ENCODE peak calls at places on chromosomes 7 and 10, in eight cellular contexts. D is fibroblast of the aortic adventitia, V is GM10248, N is retinal pigment epithelial cell, T is chondrocyte, M is astrocyte of the spinal cord, K is H1, U is OCI-LY7. I is an unnamed sample.

GRCh38 chr10:27981744-27982143 is 17.1 kb downstream of the ODAD2 start:
- DNase-seq in D (no peak), V (no peak), N (no peak), T (no peak), M (no peak), K (no peak), U (no peak), I (no peak)

GRCh38 chr10:93211989-93212388 is 138.3 kb downstream of the CYP26A1 start:
- DNase-seq in D (no peak), V (no peak), N (peak), T (no peak), M (no peak), K (no peak), U (no peak), I (no peak)

GRCh38 chr7:36215017-36215621 is 62.1 kb downstream of the EEPD1 start:
- DNase-seq in D (no peak), V (no peak), N (no peak), T (no peak), M (peak), K (no peak), U (no peak), I (no peak)

GRCh38 chr7:137130751-137131158 is 212.8 kb downstream of the PTN start:
- DNase-seq in D (peak), V (no peak), N (no peak), T (no peak), M (peak), K (no peak), U (no peak), I (no peak)

GRCh38 chr10:128534686-128535085 is 408.5 kb upstream of the MKI67 start:
- DNase-seq in D (no peak), V (no peak), N (no peak), T (no peak), M (no peak), K (no peak), U (no peak), I (no peak)

GRCh38 chr10:78542536-78542935 is 508.9 kb downstream of the RPS24 start:
- DNase-seq in D (no peak), V (no peak), N (no peak), T (no peak), M (no peak), K (no peak), U (no peak), I (no peak)

GRCh38 chr10:93915603-93916002 is 21.8 kb downstream of the SLC35G1 start:
- DNase-seq in D (no peak), V (no peak), N (no peak), T (no peak), M (no peak), K (no peak), U (no peak), I (no peak)

GRCh38 chr10:75295901-75296441 is 60.2 kb upstream of the COMTD1 start:
- DNase-seq in D (no peak), V (no peak), N (no peak), T (no peak), M (no peak), K (no peak), U (no peak), I (no peak)

GRCh38 chr7:45901566-45901965 is 13.3 kb downstream of the IGFBP1 start:
- DNase-seq in D (no peak), V (no peak), N (no peak), T (no peak), M (no peak), K (no peak), U (no peak), I (no peak)

GRCh38 chr10:86139066-86139657 is 227.4 kb downstream of the GRID1 start:
- DNase-seq in D (no peak), V (peak), N (no peak), T (peak), M (no peak), K (peak), U (peak), I (peak)

GRCh38 chr7:45217358-45217757 is 59.8 kb downstream of the RAMP3 start:
- DNase-seq in D (no peak), V (no peak), N (no peak), T (no peak), M (no peak), K (no peak), U (no peak), I (no peak)

GRCh38 chr10:70736470-70736982 is 48.7 kb downstream of the TBATA start:
- DNase-seq in D (no peak), V (no peak), N (no peak), T (no peak), M (no peak), K (no peak), U (no peak), I (no peak)

GRCh38 chr10:27611209-27611608 is 107.1 kb downstream of the RAB18 start:
- DNase-seq in D (no peak), V (no peak), N (peak), T (no peak), M (no peak), K (no peak), U (no peak), I (no peak)

GRCh38 chr7:36048902-36049240 is 104.2 kb upstream of the EEPD1 start:
- DNase-seq in D (no peak), V (no peak), N (no peak), T (no peak), M (no peak), K (no peak), U (no peak), I (no peak)

GRCh38 chr10:27819781-27820531 is 74.3 kb upstream of the MKX start:
- DNase-seq in D (peak), V (no peak), N (peak), T (no peak), M (peak), K (no peak), U (no peak), I (no peak)

GRCh38 chr10:12635127-12635541 is 285.8 kb downstream of the CAMK1D start:
- DNase-seq in D (no peak), V (no peak), N (no peak), T (no peak), M (peak), K (no peak), U (no peak), I (no peak)

GRCh38 chr7:2185715-2186114 is 47.0 kb downstream of the MAD1L1 start:
- DNase-seq in D (no peak), V (no peak), N (no peak), T (no peak), M (no peak), K (no peak), U (no peak), I (no peak)

DNA sequence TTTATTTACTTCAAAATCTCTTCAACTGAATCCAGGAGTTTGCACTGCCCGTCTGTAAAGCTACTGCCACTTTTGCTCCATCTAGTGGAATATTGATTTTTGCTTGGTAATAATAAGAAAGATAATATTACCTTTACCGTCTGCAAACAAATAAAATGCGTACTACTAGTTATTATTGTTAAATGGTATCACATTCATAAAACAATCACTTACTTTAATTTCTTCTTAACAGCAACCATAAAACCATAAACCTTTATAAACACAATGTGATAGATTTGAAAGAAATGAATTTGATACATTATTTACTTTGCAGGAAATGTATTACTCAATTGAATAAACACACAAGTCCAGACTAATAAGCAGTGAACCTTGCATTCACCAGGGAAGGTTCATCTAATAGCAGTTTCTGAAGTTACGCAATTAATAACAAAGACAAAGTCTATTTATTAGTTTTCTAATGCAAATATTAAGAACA is 6.4 kb downstream of the AGMO start:
- DNase-seq in D (peak), V (no peak), N (no peak), T (no peak), M (peak), K (no peak), U (no peak), I (no peak)
- TF ChIP-seq CTCF in D (peak), V (no peak), N (peak), T (peak), M (peak), K (no peak), U (no peak), I (no peak)

GRCh38 chr10:123236122-123236521 is 81.9 kb downstream of the BUB3 start:
- DNase-seq in D (peak), V (no peak), N (no peak), T (no peak), M (no peak), K (no peak), U (no peak), I (no peak)
- TF ChIP-seq CTCF in D (peak), V (no peak), N (peak), T (no peak), M (no peak), K (peak), U (peak), I (no peak)

GRCh38 chr7:78588393-78588792 is 789.8 kb downstream of the PHTF2 start:
- DNase-seq in D (no peak), V (no peak), N (no peak), T (no peak), M (no peak), K (no peak), U (no peak), I (no peak)

GRCh38 chr7:78585958-78586357 is 787.4 kb downstream of the PHTF2 start:
- DNase-seq in D (no peak), V (no peak), N (no peak), T (no peak), M (no peak), K (no peak), U (no peak), I (no peak)

DNA sequence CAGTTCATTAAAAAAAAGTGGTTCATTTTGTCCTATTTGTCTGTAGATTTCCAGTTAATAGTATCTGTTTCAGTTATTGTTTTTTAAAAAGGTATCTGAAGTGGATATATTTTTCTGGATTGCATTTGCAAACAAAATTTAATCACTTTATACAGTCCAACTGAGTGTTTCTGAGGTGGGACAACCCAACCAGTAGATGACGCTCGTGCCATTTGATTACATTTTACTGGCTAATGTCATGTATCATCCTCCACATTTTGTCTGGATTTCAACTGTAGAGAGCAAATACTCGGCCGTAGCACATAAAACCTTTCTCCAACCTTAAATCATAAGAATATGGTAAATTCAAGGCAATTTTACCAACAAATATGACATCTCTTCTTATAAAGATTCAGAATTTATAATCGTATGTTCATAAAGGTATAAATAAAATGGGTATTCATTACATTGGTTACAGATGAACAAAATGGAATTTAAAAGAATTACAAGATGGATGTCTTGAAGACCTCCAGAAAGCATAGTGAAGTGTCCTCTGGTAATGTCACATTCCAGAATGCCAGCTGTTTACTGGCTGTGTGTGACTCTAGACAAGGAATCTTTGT is 789.0 kb downstream of the PHTF2 start:
- DNase-seq in D (peak), V (no peak), N (no peak), T (no peak), M (no peak), K (no peak), U (peak), I (no peak)
- TF ChIP-seq CTCF in D (peak), V (peak), N (no peak), T (peak), M (peak), K (peak), U (peak), I (no peak)

GRCh38 chr10:29461042-29461441 is 172.2 kb downstream of the LYZL1 start:
- DNase-seq in D (no peak), V (no peak), N (no peak), T (no peak), M (no peak), K (no peak), U (no peak), I (no peak)

GRCh38 chr10:29470843-29471482 is 163.8 kb downstream of the SVIL start:
- DNase-seq in D (no peak), V (no peak), N (no peak), T (no peak), M (no peak), K (no peak), U (no peak), I (no peak)

GRCh38 chr10:29469481-29470354 is 165.1 kb downstream of the SVIL start:
- DNase-seq in D (no peak), V (no peak), N (no peak), T (no peak), M (no peak), K (no peak), U (no peak), I (no peak)

GRCh38 chr10:29470355-29470705 is 164.4 kb downstream of the SVIL start:
- DNase-seq in D (no peak), V (no peak), N (no peak), T (no peak), M (no peak), K (peak), U (peak), I (peak)

GRCh38 chr10:29465384-29465783 is 169.4 kb downstream of the SVIL start:
- DNase-seq in D (no peak), V (no peak), N (no peak), T (no peak), M (no peak), K (no peak), U (no peak), I (no peak)
- TF ChIP-seq CTCF in D (peak), V (no peak), N (peak), T (peak), M (peak), K (peak), U (peak), I (no peak)

GRCh38 chr10:114403545-114404161 is 649 bp downstream of the AFAP1L2 start:
- DNase-seq in D (no peak), V (peak), N (no peak), T (no peak), M (no peak), K (peak), U (no peak), I (peak)
- TF ChIP-seq CTCF in D (no peak), V (peak), N (peak), T (peak), M (peak), K (peak), U (no peak), I (no peak)

GRCh38 chr7:77798394-77799077 is at the start of the genes PHTF2 and TMEM60:
- DNase-seq in D (peak), V (peak), N (peak), T (peak), M (peak), K (peak), U (peak), I (peak)
- TF ChIP-seq CTCF in D (peak), V (peak), N (peak), T (peak), M (peak), K (peak), U (peak), I (peak)

GRCh38 chr7:139589474-139589873 is 66.0 kb downstream of the CLEC2L start:
- DNase-seq in D (no peak), V (no peak), N (no peak), T (no peak), M (no peak), K (no peak), U (no peak), I (no peak)
- TF ChIP-seq CTCF in D (no peak), V (no peak), N (no peak), T (no peak), M (no peak), K (no peak), U (no peak), I (no peak)

DNA sequence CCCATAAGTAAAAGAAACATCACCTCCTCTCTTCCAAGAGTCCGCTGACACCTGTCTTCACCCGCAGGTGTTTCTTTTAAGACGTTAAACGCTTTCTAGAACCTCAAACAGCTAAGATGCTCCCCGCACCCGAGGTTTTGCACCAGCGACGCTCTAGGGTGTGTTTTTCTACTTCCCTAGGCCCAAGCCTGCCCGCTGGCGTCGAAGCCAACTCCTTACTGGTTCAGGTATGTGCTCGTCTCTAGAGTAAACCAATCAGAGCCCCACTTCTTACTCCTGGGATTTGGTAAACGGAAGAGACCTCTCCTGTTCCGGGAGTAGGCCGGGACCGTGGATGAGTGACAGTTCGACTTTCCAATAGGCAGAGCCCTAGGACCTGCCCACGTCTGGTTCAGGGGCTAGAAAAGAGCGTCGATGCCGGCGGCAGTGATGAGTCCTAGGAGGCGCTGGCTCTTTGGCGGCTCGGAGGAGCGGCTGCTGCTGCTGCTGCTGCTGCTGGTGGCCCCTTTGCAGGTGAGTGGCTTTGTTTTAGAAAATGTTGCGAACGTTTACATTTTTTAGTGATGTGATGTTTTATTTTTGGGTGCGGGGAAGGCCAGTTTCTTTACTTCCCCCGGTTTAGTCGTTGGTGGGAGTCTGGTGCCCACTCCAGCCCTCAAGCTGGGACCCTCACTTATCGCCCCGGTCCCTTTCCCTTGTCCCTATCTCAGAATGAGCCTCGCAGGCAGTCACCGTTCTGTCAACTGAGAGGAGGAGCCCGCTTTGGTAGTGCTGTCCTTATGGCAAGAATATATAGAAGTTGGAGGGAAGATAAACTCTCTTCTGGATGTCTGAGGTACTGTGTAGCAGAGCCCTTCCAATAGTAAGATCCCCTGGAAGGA is at the start of gene BPGM:
- DNase-seq in D (peak), V (peak), N (peak), T (peak), M (peak), K (peak), U (peak), I (peak)
- TF ChIP-seq CTCF in D (peak), V (peak), N (peak), T (peak), M (peak), K (peak), U (peak), I (no peak)

DNA sequence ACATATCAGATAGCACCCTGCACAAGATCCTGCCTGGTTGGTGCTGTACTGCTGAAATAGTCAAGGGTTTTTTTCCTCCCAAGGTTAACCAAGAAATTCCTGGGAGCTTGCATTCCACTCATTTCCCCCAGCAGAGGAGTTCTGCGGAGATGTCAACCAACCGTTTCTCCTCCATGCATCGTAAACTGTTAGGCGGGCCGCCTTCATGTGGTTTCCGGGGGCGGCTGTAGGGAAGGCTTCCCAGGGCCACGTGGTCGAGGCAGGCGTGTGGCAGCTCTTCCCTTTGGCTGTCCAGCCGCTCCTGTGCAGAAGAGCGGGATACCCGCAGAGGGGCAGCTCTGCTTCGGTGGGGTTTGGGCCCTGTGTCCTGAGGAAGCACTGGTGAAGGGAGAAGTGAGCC is 113.7 kb downstream of the RGS10 start:
- DNase-seq in D (no peak), V (no peak), N (no peak), T (no peak), M (peak), K (no peak), U (no peak), I (peak)
- TF ChIP-seq CTCF in D (no peak), V (no peak), N (no peak), T (no peak), M (no peak), K (no peak), U (no peak), I (no peak)